ENCODE peak calls at places on chromosomes 4 and X, in ten cellular contexts. A is HEK293T; K is stimulated activated CD4-positive, alpha-beta T cell treated with anti-CD3 and anti-CD28 coated beads, Interleukin-4, amount 100 ng/mL, for 1 hour; Q is AG04449; E is GM12892; L is HS-5; S is adipocyte; D is endothelial cell; V is MV-4-11; W is SJSA1. X is an unnamed sample.

GRCh38 chr4:33411182-33411581 is 2691.0 kb downstream of the PCDH7 start:
- DNase-seq in S (no peak), A (no peak), L (peak), K (no peak), D (no peak), V (peak), Q (no peak), E (no peak), W (no peak), X (no peak)

GRCh38 chr4:56755901-56756300 is 65.6 kb downstream of the SPINK2 start:
- DNase-seq in S (no peak), D (no peak), L (no peak), V (no peak), A (no peak), K (no peak), Q (no peak), E (no peak), W (peak), X (no peak)

GRCh38 chr4:145907363-145907762 is 31.3 kb downstream of the ZNF827 start:
- DNase-seq in D (peak), S (no peak), Q (no peak), L (no peak), K (no peak), V (no peak), A (no peak), W (no peak), E (no peak), X (no peak)

GRCh38 chr4:15413010-15413622 is 14.7 kb upstream of the C1QTNF7 start:
- DNase-seq in V (no peak), K (no peak), E (no peak), D (no peak), A (no peak), Q (no peak), L (no peak), W (no peak), S (peak), X (no peak)

GRCh38 chr4:15336410-15337184 is 91.2 kb upstream of the C1QTNF7 start:
- DNase-seq in E (no peak), A (no peak), W (no peak), D (no peak), Q (peak), V (no peak), K (no peak), S (peak), L (peak), X (no peak)

GRCh38 chrX:153925739-153926593 is at the start of gene ARHGAP4:
- DNase-seq in A (no peak), Q (no peak), W (no peak), D (no peak), K (peak), L (no peak), E (no peak), S (no peak), V (peak), X (no peak)

GRCh38 chrX:41350150-41350975 is 16.4 kb downstream of the DDX3X start:
- DNase-seq in K (no peak), L (no peak), D (no peak), S (no peak), E (no peak), W (peak), V (no peak), A (no peak), Q (no peak), X (no peak)

GRCh38 chrX:139691843-139692505 is 16.0 kb downstream of the MCF2 start:
- DNase-seq in W (no peak), S (peak), V (no peak), K (no peak), L (no peak), E (no peak), A (no peak), D (peak), Q (no peak), X (no peak)

GRCh38 chrX:40368611-40369061 is 212.1 kb upstream of the ATP6AP2 start:
- DNase-seq in W (peak), K (no peak), S (no peak), L (no peak), V (no peak), A (peak), Q (no peak), D (no peak), E (no peak), X (no peak)

GRCh38 chrX:110003167-110004156 is 548 bp downstream of the TMEM164 start:
- DNase-seq in D (peak), W (peak), E (peak), A (no peak), V (no peak), K (no peak), L (no peak), S (peak), Q (no peak), X (no peak)

X was measured in 8988T.